ENCODE peak calls at places on chromosomes 16 and 17, in nine cellular contexts. P is AML-193; K is activated CD8-positive, alpha-beta T cell treated with anti-CD3 and anti-CD28 coated beads, Interleukin-2, amount 10 ng/mL, durations not matched to agents 7 days and 5 days; O is mammary epithelial cell; M is T follicular helper cell; B is ELF-1; T is NCI-H1436; C is BJ; R is mesenchymal stem cell. F is an unnamed sample.

GRCh38 chr17:28841901-28842281 is 699 bp downstream of the FAM222B start:
- DNase-seq in P (no peak), K (peak), O (no peak), M (no peak), B (no peak), T (no peak), C (no peak), R (peak), F (no peak)

GRCh38 chr16:1770328-1771071 is 843 bp downstream of the NME3 start:
- DNase-seq in P (no peak), K (peak), O (no peak), M (peak), B (peak), T (no peak), C (no peak), R (peak), F (peak)

GRCh38 chr17:79213305-79213704 is 138.7 kb downstream of the ENGASE start:
- DNase-seq in P (no peak), K (no peak), O (no peak), M (no peak), B (no peak), T (no peak), C (no peak), R (no peak), F (no peak)

GRCh38 chr17:45900136-45900535 is 5.8 kb downstream of the MAPT start:
- DNase-seq in P (no peak), K (no peak), O (no peak), M (no peak), B (no peak), T (no peak), C (no peak), R (no peak), F (no peak)

GRCh38 chr16:72195609-72196008 is 23.7 kb upstream of the PMFBP1 start:
- DNase-seq in P (no peak), K (no peak), O (no peak), M (no peak), B (peak), T (no peak), C (no peak), R (peak), F (no peak)

GRCh38 chr16:48564544-48565444 is 45.2 kb downstream of the N4BP1 start:
- DNase-seq in P (no peak), K (no peak), O (no peak), M (no peak), B (no peak), T (no peak), C (no peak), R (no peak), F (no peak)

GRCh38 chr17:19569785-19570496 is 36.3 kb downstream of the SLC47A1 start:
- DNase-seq in P (no peak), K (no peak), O (no peak), M (no peak), B (no peak), T (no peak), C (no peak), R (no peak), F (no peak)

GRCh38 chr17:30524847-30525246 is 47.6 kb downstream of the GOSR1 start:
- DNase-seq in P (no peak), K (peak), O (no peak), M (no peak), B (no peak), T (no peak), C (peak), R (no peak), F (no peak)

GRCh38 chr17:17877548-17878358 is 41.0 kb upstream of the SREBF1 start:
- DNase-seq in P (no peak), K (no peak), O (no peak), M (no peak), B (peak), T (no peak), C (peak), R (peak), F (no peak)

GRCh38 chr17:1996243-1997145 is 28.6 kb downstream of the RTN4RL1 start:
- DNase-seq in P (no peak), K (no peak), O (no peak), M (no peak), B (no peak), T (no peak), C (no peak), R (no peak), F (no peak)

GRCh38 chr16:79639576-79640311 is 39.2 kb upstream of the MAF start:
- DNase-seq in P (no peak), K (no peak), O (peak), M (no peak), B (peak), T (no peak), C (no peak), R (peak), F (no peak)

GRCh38 chr16:59719121-59719520 is 985.0 kb upstream of the GOT2 start:
- DNase-seq in P (no peak), K (no peak), O (no peak), M (no peak), B (no peak), T (no peak), C (no peak), R (no peak), F (no peak)